ENCODE peak calls at places on chromosomes 16 and 17, in five cellular contexts. F is substantia nigra; B is adrenal gland; C is MCF 10A; W is stimulated activated effector memory CD8-positive, alpha-beta T cell treated with anti-CD3 and anti-CD28 coated beads, Interleukin-12 subunit alpha, Interleukin-12 subunit beta, amount 100 ng/mL, for 72 hours. K is an unnamed sample.

GRCh38 chr16:86718118-86718517 is 139.8 kb downstream of the FOXL1 start:
- DNase-seq in F (no peak), B (no peak), C (peak; percentile 66), W (no peak), K (no peak)

GRCh38 chr16:53803451-53803850 is 99.5 kb downstream of the FTO start:
- DNase-seq in F (no peak), B (no peak), C (no peak), W (no peak), K (no peak)

GRCh38 chr17:47967607-47968252 is 3.2 kb upstream of the CDK5RAP3 start:
- DNase-seq in F (no peak), B (peak; percentile 32), C (peak; percentile 80), W (no peak), K (no peak)

GRCh38 chr17:55783684-55784245 is 32.9 kb downstream of the PCTP start:
- DNase-seq in F (no peak), B (no peak), C (peak; percentile 41), W (no peak), K (no peak)

GRCh38 chr16:66524601-66525164 is 25.2 kb downstream of the TK2 start:
- DNase-seq in F (peak; percentile 48), B (no peak), C (no peak), W (peak; percentile 62), K (peak; percentile 83)

GRCh38 chr17:44222112-44222869 is 2.8 kb upstream of the UBTF start:
- DNase-seq in F (peak; percentile 81), B (peak; percentile 89), C (peak; percentile 72), W (no peak), K (peak; percentile 89)

GRCh38 chr16:8417145-8417544 is 173.2 kb downstream of the TMEM114 start:
- DNase-seq in F (no peak), B (no peak), C (no peak), W (no peak), K (no peak)

GRCh38 chr17:10579270-10579669 is 29.8 kb upstream of the MYH2 start:
- DNase-seq in F (no peak), B (no peak), C (no peak), W (no peak), K (no peak)

GRCh38 chr17:49850772-49851386 is 3.0 kb upstream of the TAC4 start:
- DNase-seq in F (no peak), B (peak; percentile 40), C (no peak), W (no peak), K (peak; percentile 18)

GRCh38 chr17:2924211-2924610 is 128.0 kb downstream of the RAP1GAP2 start:
- DNase-seq in F (no peak), B (no peak), C (peak; percentile 56), W (no peak), K (no peak)

GRCh38 chr17:27533874-27534815 is 77.9 kb downstream of the KSR1 start:
- DNase-seq in F (no peak), B (no peak), C (peak; percentile 70), W (no peak), K (no peak)

GRCh38 chr16:17426451-17426850 is 44.3 kb downstream of the XYLT1 start:
- DNase-seq in F (no peak), B (no peak), C (no peak), W (no peak), K (no peak)

GRCh38 chr17:77451271-77451893 is 310.6 kb downstream of the SEC14L1 start:
- DNase-seq in F (peak; percentile 87), B (peak; percentile 69), C (no peak), W (peak; percentile 82), K (peak; percentile 92)

GRCh38 chr16:84368327-84368996 is at the start of gene ATP2C2:
- DNase-seq in F (no peak), B (no peak), C (peak; percentile 31), W (no peak), K (no peak)

GRCh38 chr16:21646721-21647561 is 5.5 kb downstream of the IGSF6 start:
- DNase-seq in F (no peak), B (no peak), C (no peak), W (peak; percentile 80), K (no peak)

GRCh38 chr16:69286941-69287713 is 24.0 kb upstream of the VPS4A start:
- DNase-seq in F (no peak), B (peak; percentile 65), C (peak; percentile 77), W (no peak), K (peak; percentile 47)

GRCh38 chr17:54536306-54536705 is 364.3 kb upstream of the TOM1L1 start:
- DNase-seq in F (no peak), B (no peak), C (no peak), W (no peak), K (no peak)

GRCh38 chr16:81442909-81443687 is 1.5 kb upstream of the CMIP start:
- DNase-seq in F (no peak), B (no peak), C (no peak), W (peak; percentile 62), K (no peak)

GRCh38 chr16:23511731-23512130 is 1.4 kb upstream of the GGA2 start:
- DNase-seq in F (no peak), B (no peak), C (no peak), W (no peak), K (no peak)

GRCh38 chr17:3710951-3711383 is 12.7 kb upstream of the HASPIN start:
- DNase-seq in F (no peak), B (no peak), C (peak; percentile 57), W (peak; percentile 84), K (no peak)

GRCh38 chr16:64990101-64990500 is 131.8 kb downstream of the CDH11 start:
- DNase-seq in F (no peak), B (no peak), C (no peak), W (no peak), K (no peak)

GRCh38 chr17:42354956-42355843 is 33.0 kb downstream of the STAT3 start:
- DNase-seq in F (no peak), B (no peak), C (peak; percentile 46), W (no peak), K (no peak)

GRCh38 chr17:10127819-10128375 is 70.5 kb downstream of the GAS7 start:
- DNase-seq in F (peak; percentile 43), B (peak; percentile 61), C (no peak), W (no peak), K (peak; percentile 54)

GRCh38 chr16:12901204-12901596 is 198 bp upstream of the SHISA9 start:
- DNase-seq in F (peak; percentile 41), B (no peak), C (no peak), W (no peak), K (peak; percentile 52)

GRCh38 chr17:47295037-47295873 is 28.5 kb upstream of the EFCAB13 start:
- DNase-seq in F (peak; percentile 61), B (no peak), C (no peak), W (no peak), K (peak; percentile 78)

GRCh38 chr16:785563-786535 is 2.3 kb downstream of the RPUSD1 start:
- DNase-seq in F (peak; percentile 33), B (peak; percentile 76), C (peak; percentile 69), W (peak; percentile 90), K (peak; percentile 57)

K was measured in Ammon's horn.